ENCODE peak calls at places on chromosomes 7 and 10, in five cellular contexts. X is NCI-H2029; M is activated T-helper 1 cell treated with anti-CD3 and anti-CD28 coated beads, Interleukin-12 subunit alpha, Interleukin-12 subunit beta, Interleukin-2, Interleukin-4 antibody, amounts not matched to agents 30 ng/mL and 10 ng/mL and 1 ng/mL, durations not matched to agents 14 hours and 24 hours and 36 hours; Q is HuH-7.5; B is RPMI7951. H is an unnamed sample.
A peak's percentile ranks its signal among the peaks of the same experiment; 100 is the strongest.

GRCh38 chr10:61836888-61837747 is 64.4 kb upstream of the ARID5B start:
- DNase-seq in X (peak; percentile 9), M (no peak), Q (no peak), B (peak; percentile 75), H (peak; percentile 88)

GRCh38 chr7:135206887-135207738 is 4.2 kb downstream of the WDR91 start:
- DNase-seq in X (no peak), M (no peak), Q (no peak), B (no peak), H (no peak)

GRCh38 chr7:137674064-137674463 is 172.7 kb downstream of the DGKI start:
- DNase-seq in X (no peak), M (no peak), Q (no peak), B (no peak), H (no peak)

GRCh38 chr10:50941629-50942028 is 56.2 kb upstream of the A1CF start:
- DNase-seq in X (no peak), M (no peak), Q (no peak), B (no peak), H (no peak)

GRCh38 chr10:46106410-46107255 is 60.6 kb upstream of the MSMB start:
- DNase-seq in X (no peak), M (peak; percentile 59), Q (peak; percentile 41), B (peak; percentile 29), H (peak; percentile 30)

GRCh38 chr7:27636326-27637006 is 26.2 kb downstream of the HIBADH start:
- DNase-seq in X (no peak), M (no peak), Q (no peak), B (no peak), H (no peak)

GRCh38 chr10:131041361-131041916 is 270.1 kb downstream of the TCERG1L start:
- DNase-seq in X (no peak), M (no peak), Q (no peak), B (no peak), H (no peak)

GRCh38 chr7:65509368-65510186 is 135.9 kb downstream of the ZNF92 start:
- DNase-seq in X (no peak), M (no peak), Q (peak; percentile 2), B (no peak), H (no peak)

GRCh38 chr7:26856481-26856880 is 7.9 kb downstream of the SKAP2 start:
- DNase-seq in X (no peak), M (no peak), Q (no peak), B (peak; percentile 43), H (peak; percentile 63)

GRCh38 chr10:11165591-11166543 is 148.2 kb downstream of the CELF2 start:
- DNase-seq in X (no peak), M (peak; percentile 70), Q (no peak), B (peak; percentile 49), H (no peak)

GRCh38 chr7:1768835-1769234 is 98.8 kb downstream of the ELFN1 start:
- DNase-seq in X (no peak), M (no peak), Q (no peak), B (peak; percentile 21), H (no peak)

GRCh38 chr10:113052076-113052830 is 102.2 kb downstream of the TCF7L2 start:
- DNase-seq in X (no peak), M (no peak), Q (no peak), B (no peak), H (no peak)

GRCh38 chr7:117739085-117739484 is 134.2 kb downstream of the CTTNBP2 start:
- DNase-seq in X (no peak), M (no peak), Q (no peak), B (no peak), H (no peak)

GRCh38 chr10:23096814-23097549 is 1.6 kb downstream of the MSRB2 start:
- DNase-seq in X (peak; percentile 33), M (no peak), Q (no peak), B (peak; percentile 58), H (peak; percentile 29)